ENCODE peak calls at places on chromosomes 1 and 21, in four cellular contexts. C, S, L and H are unnamed samples.

GRCh38 chr1:111784273-111784901 is 28.7 kb downstream of the DDX20 start:
- DNase-seq in C (no peak), S (no peak), L (no peak), H (no peak)

GRCh38 chr21:26041441-26042180 is 129.0 kb downstream of the APP start:
- DNase-seq in C (no peak), S (no peak), L (no peak), H (no peak)

GRCh38 chr1:174266991-174267612 is 107.8 kb downstream of the RABGAP1L start:
- DNase-seq in C (no peak), S (no peak), L (no peak), H (no peak)

GRCh38 chr1:161176468-161177111 is 717 bp downstream of the B4GALT3 start:
- DNase-seq in C (no peak), S (no peak), L (no peak), H (no peak)

GRCh38 chr1:33715195-33715811 is 148.6 kb upstream of the HMGB4 start:
- DNase-seq in C (no peak), S (no peak), L (no peak), H (no peak)

GRCh38 chr1:113905435-113905861 is 322 bp downstream of the DCLRE1B start:
- DNase-seq in C (peak; percentile 39), S (peak; percentile 88), L (peak; percentile 20), H (peak; percentile 30)

GRCh38 chr1:181179980-181180964 is 91.8 kb downstream of the IER5 start:
- DNase-seq in C (no peak), S (peak; percentile 83), L (no peak), H (no peak)

GRCh38 chr1:192443616-192444015 is 126.8 kb downstream of the RGS21 start:
- DNase-seq in C (no peak), S (no peak), L (no peak), H (no peak)

GRCh38 chr1:210250998-210251679 is 18.5 kb downstream of the SERTAD4 start:
- DNase-seq in C (peak; percentile 52), S (peak; percentile 85), L (peak; percentile 62), H (no peak)

GRCh38 chr1:87833158-87833557 is 504.5 kb downstream of the LMO4 start:
- DNase-seq in C (no peak), S (no peak), L (no peak), H (no peak)

GRCh38 chr1:117231748-117232373 is 21.1 kb upstream of the VTCN1 start:
- DNase-seq in C (peak; percentile 40), S (no peak), L (peak; percentile 36), H (no peak)

GRCh38 chr1:220123889-220124288 is 30.0 kb downstream of the IARS2 start:
- DNase-seq in C (no peak), S (peak; percentile 53), L (no peak), H (no peak)

GRCh38 chr1:39959651-39960333 is 4.8 kb downstream of the MFSD2A start:
- DNase-seq in C (no peak), S (no peak), L (no peak), H (no peak)

GRCh38 chr1:235758931-235759330 is 107.8 kb downstream of the LYST start:
- DNase-seq in C (no peak), S (no peak), L (no peak), H (no peak)

GRCh38 chr1:46535063-46535462 is 16.4 kb downstream of the KNCN start:
- DNase-seq in C (peak; percentile 42), S (peak; percentile 52), L (no peak), H (no peak)

GRCh38 chr1:159854693-159855192 is 7.7 kb downstream of the VSIG8 start:
- DNase-seq in C (peak; percentile 90), S (peak; percentile 82), L (peak; percentile 62), H (no peak)

GRCh38 chr1:35640380-35641232 is 720 bp downstream of the PSMB2 start:
- DNase-seq in C (no peak), S (peak; percentile 21), L (no peak), H (no peak)

GRCh38 chr21:33069994-33070811 is at the start of gene OLIG1:
- DNase-seq in C (no peak), S (peak; percentile 90), L (peak; percentile 31), H (peak; percentile 29)

GRCh38 chr1:168671782-168672181 is 57.2 kb downstream of the DPT start:
- DNase-seq in C (no peak), S (no peak), L (no peak), H (no peak)

GRCh38 chr1:156241311-156241811 is 623 bp upstream of the BGLAP start:
- DNase-seq in C (no peak), S (no peak), L (no peak), H (no peak)
- TF ChIP-seq POLR2AphosphoS5 in C (no peak), S (no peak), L (no peak), H (no peak)

GRCh38 chr1:202860744-202861419 is 28.1 kb downstream of the RABIF start:
- DNase-seq in C (peak; percentile 88), S (peak; percentile 97), L (peak; percentile 90), H (peak; percentile 44)
- TF ChIP-seq POLR2AphosphoS5 in C (peak; percentile 58), S (peak; percentile 53), L (peak; percentile 85), H (no peak)

DNA sequence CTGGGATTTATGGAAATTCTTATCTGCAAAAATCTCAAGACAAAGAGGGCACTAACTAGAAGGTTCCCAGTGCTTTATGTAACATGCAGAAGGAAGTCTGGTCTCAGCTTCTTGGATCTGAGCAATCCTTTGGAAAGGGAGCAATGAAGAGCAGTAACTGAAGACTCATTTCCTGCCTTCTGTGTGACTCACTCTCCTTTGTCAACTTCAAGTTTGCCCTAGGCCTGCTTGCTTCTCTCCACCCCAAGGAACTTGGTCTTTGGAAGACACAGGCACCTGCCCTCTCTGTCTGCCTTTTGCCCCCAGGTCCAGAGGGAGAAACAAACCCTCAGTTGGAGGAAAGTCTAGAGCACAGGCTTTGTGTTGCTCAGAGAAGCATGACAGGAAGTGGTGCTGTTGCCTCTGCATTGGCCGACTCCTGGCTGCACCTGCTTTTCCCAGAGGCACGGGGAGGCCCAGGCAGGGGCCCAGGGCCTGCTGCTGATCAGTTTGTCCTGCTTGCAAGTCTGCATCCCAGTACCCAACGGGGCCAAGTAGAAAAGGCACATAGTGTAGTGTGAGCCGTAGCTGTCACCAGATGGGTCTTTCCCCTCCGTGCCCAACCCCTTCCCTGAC is 137.2 kb downstream of the DHRS3 start:
- DNase-seq in C (peak; percentile 69), S (no peak), L (no peak), H (no peak)
- TF ChIP-seq POLR2AphosphoS5 in C (peak; percentile 34), S (no peak), L (peak; percentile 71), H (no peak)

GRCh38 chr1:89710498-89711139 is 77.7 kb downstream of the LRRC8C start:
- DNase-seq in C (no peak), S (no peak), L (no peak), H (no peak)
- TF ChIP-seq POLR2AphosphoS5 in C (no peak), S (no peak), L (no peak), H (no peak)

GRCh38 chr1:154167461-154167860 is 12.6 kb upstream of the NUP210L start:
- DNase-seq in C (no peak), S (no peak), L (no peak), H (no peak)

GRCh38 chr1:154171880-154172279 is 17.0 kb upstream of the NUP210L start:
- DNase-seq in C (no peak), S (no peak), L (no peak), H (no peak)

GRCh38 chr1:154174654-154175053 is 17.2 kb downstream of the TPM3 start:
- DNase-seq in C (no peak), S (no peak), L (no peak), H (no peak)

GRCh38 chr1:154171222-154171583 is 16.3 kb upstream of the NUP210L start:
- DNase-seq in C (no peak), S (no peak), L (no peak), H (no peak)

GRCh38 chr1:154170547-154171221 is 15.8 kb upstream of the NUP210L start:
- DNase-seq in C (no peak), S (no peak), L (no peak), H (no peak)
- TF ChIP-seq POLR2AphosphoS5 in C (no peak), S (no peak), L (no peak), H (no peak)

GRCh38 chr1:2545754-2546514 is 10.2 kb upstream of the TNFRSF14 start:
- DNase-seq in C (peak; percentile 95), S (peak; percentile 95), L (peak; percentile 89), H (peak; percentile 98)

GRCh38 chr1:2546515-2547209 is 9.5 kb upstream of the TNFRSF14 start:
- DNase-seq in C (peak; percentile 95), S (peak; percentile 93), L (peak; percentile 88), H (peak; percentile 90)

GRCh38 chr1:2548068-2548589 is 8.0 kb upstream of the TNFRSF14 start:
- DNase-seq in C (peak; percentile 94), S (peak; percentile 89), L (peak; percentile 86), H (peak; percentile 79)

GRCh38 chr1:2544875-2545638 is 11.1 kb upstream of the TNFRSF14 start:
- DNase-seq in C (no peak), S (no peak), L (no peak), H (no peak)

DNA sequence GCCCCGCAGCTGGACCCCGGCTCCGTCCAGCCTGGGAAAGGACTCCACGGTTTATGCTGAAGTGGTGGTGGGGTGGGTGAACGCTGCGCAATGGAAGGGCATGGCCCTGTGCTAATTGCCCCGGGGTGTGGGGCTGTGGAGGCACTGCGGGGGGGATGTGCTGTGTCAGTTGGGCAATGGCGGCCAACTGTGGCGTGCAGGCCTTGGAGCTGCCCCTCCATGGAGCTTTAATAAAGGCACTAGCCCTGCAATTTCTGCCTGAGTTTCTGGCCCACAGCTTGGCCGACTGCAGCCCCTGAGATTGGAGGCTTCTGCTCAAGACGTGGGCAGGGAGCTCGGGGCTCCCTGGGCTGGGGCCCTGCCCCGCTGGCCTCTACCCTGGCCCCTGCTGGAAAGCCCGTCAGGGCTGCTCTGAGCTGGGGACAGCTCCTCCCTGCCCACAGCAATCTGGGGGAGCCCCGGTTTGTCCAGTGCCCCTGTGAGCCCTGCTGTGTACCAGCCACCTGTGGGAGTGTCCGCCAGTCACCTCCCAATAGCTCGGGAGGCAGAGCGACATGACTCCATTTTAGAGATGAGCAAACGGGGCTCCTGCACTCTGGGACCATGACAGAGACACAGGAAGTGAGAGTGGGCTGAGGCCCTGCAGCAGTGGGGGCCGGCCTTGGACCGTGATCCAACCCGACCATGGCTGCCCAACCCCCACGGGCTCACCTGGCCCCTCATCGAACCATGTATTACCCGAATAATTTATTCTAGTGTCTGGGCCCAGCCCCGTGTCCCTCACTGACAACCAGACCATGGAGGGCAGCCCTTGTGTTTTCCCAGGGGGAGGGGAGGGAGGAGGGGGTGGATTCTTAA is 8.7 kb upstream of the TNFRSF14 start:
- DNase-seq in C (peak; percentile 51), S (no peak), L (no peak), H (peak; percentile 66)
- TF ChIP-seq POLR2AphosphoS5 in C (no peak), S (no peak), L (no peak), H (no peak)

GRCh38 chr1:230919201-230919600 is 50.9 kb upstream of the C1orf198 start:
- DNase-seq in C (peak; percentile 27), S (no peak), L (no peak), H (no peak)

GRCh38 chr1:230916607-230917283 is 48.4 kb upstream of the C1orf198 start:
- DNase-seq in C (no peak), S (no peak), L (no peak), H (no peak)

GRCh38 chr1:230913496-230913895 is 45.2 kb upstream of the C1orf198 start:
- DNase-seq in C (no peak), S (no peak), L (no peak), H (no peak)

GRCh38 chr1:230917284-230918135 is 49.2 kb upstream of the C1orf198 start:
- DNase-seq in C (peak; percentile 86), S (peak; percentile 99), L (peak; percentile 53), H (no peak)

GRCh38 chr1:230915079-230915478 is 46.8 kb upstream of the C1orf198 start:
- DNase-seq in C (no peak), S (no peak), L (no peak), H (no peak)
- TF ChIP-seq POLR2AphosphoS5 in C (no peak), S (no peak), L (no peak), H (no peak)

GRCh38 chr1:54480201-54480848 is 67.7 kb upstream of the ACOT11 start:
- DNase-seq in C (no peak), S (peak; percentile 88), L (no peak), H (no peak)
- TF ChIP-seq POLR2AphosphoS5 in C (no peak), S (no peak), L (no peak), H (no peak)